ENCODE peak calls at places on chromosomes 12 and 14, in nine cellular contexts. One of them, this sample, is unnamed.
A peak's percentile ranks its signal among the peaks of the same experiment; 100 is the strongest.

GRCh38 chr12:27602516-27602915 is 78.5 kb downstream of the PPFIBP1 start:
- DNase-seq in B cell: no peak
- DNase-seq in stimulated activated CD4-positive, alpha-beta T cell treated with anti-CD3 and anti-CD28 coated beads, Interleukin-1b, Interleukin-23, amount 100 ng/mL, for 1 hour: no peak
- DNase-seq in sigmoid colon: no peak
- DNase-seq in GM10248: no peak
- DNase-seq in CD8-positive, alpha-beta T cell: no peak
- DNase-seq in amniotic epithelial cell: peak; percentile 79
- DNase-seq in AG08395: no peak
- DNase-seq in activated B cell treated with CpG ODN at 0.5 μM for 24 hours: no peak
- DNase-seq in this sample: peak; percentile 73

GRCh38 chr12:69502342-69503081 is 32.3 kb downstream of the FRS2 start:
- DNase-seq in AG08395: peak; percentile 23
- DNase-seq in stimulated activated CD4-positive, alpha-beta T cell treated with anti-CD3 and anti-CD28 coated beads, Interleukin-1b, Interleukin-23, amount 100 ng/mL, for 1 hour: no peak
- DNase-seq in sigmoid colon: no peak
- DNase-seq in amniotic epithelial cell: peak; percentile 84
- DNase-seq in activated B cell treated with CpG ODN at 0.5 μM for 24 hours: no peak
- DNase-seq in B cell: no peak
- DNase-seq in CD8-positive, alpha-beta T cell: no peak
- DNase-seq in GM10248: no peak
- DNase-seq in this sample: no peak

GRCh38 chr12:77847665-77848431 is 17.2 kb downstream of the NAV3 start:
- DNase-seq in GM10248: no peak
- DNase-seq in sigmoid colon: no peak
- DNase-seq in CD8-positive, alpha-beta T cell: no peak
- DNase-seq in amniotic epithelial cell: peak; percentile 97
- DNase-seq in activated B cell treated with CpG ODN at 0.5 μM for 24 hours: no peak
- DNase-seq in B cell: no peak
- DNase-seq in stimulated activated CD4-positive, alpha-beta T cell treated with anti-CD3 and anti-CD28 coated beads, Interleukin-1b, Interleukin-23, amount 100 ng/mL, for 1 hour: no peak
- DNase-seq in AG08395: peak; percentile 77
- DNase-seq in this sample: peak; percentile 93

GRCh38 chr12:131009595-131010270 is 56.0 kb downstream of the ADGRD1 start:
- DNase-seq in CD8-positive, alpha-beta T cell: no peak
- DNase-seq in activated B cell treated with CpG ODN at 0.5 μM for 24 hours: no peak
- DNase-seq in GM10248: no peak
- DNase-seq in sigmoid colon: no peak
- DNase-seq in B cell: no peak
- DNase-seq in AG08395: no peak
- DNase-seq in stimulated activated CD4-positive, alpha-beta T cell treated with anti-CD3 and anti-CD28 coated beads, Interleukin-1b, Interleukin-23, amount 100 ng/mL, for 1 hour: no peak
- DNase-seq in amniotic epithelial cell: no peak
- DNase-seq in this sample: no peak

GRCh38 chr12:54593135-54593534 is 4.7 kb upstream of the PPP1R1A start:
- DNase-seq in sigmoid colon: no peak
- DNase-seq in B cell: no peak
- DNase-seq in stimulated activated CD4-positive, alpha-beta T cell treated with anti-CD3 and anti-CD28 coated beads, Interleukin-1b, Interleukin-23, amount 100 ng/mL, for 1 hour: no peak
- DNase-seq in CD8-positive, alpha-beta T cell: no peak
- DNase-seq in GM10248: no peak
- DNase-seq in amniotic epithelial cell: no peak
- DNase-seq in AG08395: no peak
- DNase-seq in activated B cell treated with CpG ODN at 0.5 μM for 24 hours: no peak
- DNase-seq in this sample: no peak

GRCh38 chr12:52181757-52182156 is 10.1 kb downstream of the KRT80 start:
- DNase-seq in AG08395: peak; percentile 73
- DNase-seq in sigmoid colon: no peak
- DNase-seq in B cell: no peak
- DNase-seq in activated B cell treated with CpG ODN at 0.5 μM for 24 hours: no peak
- DNase-seq in CD8-positive, alpha-beta T cell: no peak
- DNase-seq in stimulated activated CD4-positive, alpha-beta T cell treated with anti-CD3 and anti-CD28 coated beads, Interleukin-1b, Interleukin-23, amount 100 ng/mL, for 1 hour: no peak
- DNase-seq in GM10248: no peak
- DNase-seq in amniotic epithelial cell: peak; percentile 71
- DNase-seq in this sample: peak; percentile 86

GRCh38 chr12:25615119-25615518 is 62.0 kb upstream of the LMNTD1 start:
- DNase-seq in activated B cell treated with CpG ODN at 0.5 μM for 24 hours: no peak
- DNase-seq in sigmoid colon: no peak
- DNase-seq in CD8-positive, alpha-beta T cell: no peak
- DNase-seq in stimulated activated CD4-positive, alpha-beta T cell treated with anti-CD3 and anti-CD28 coated beads, Interleukin-1b, Interleukin-23, amount 100 ng/mL, for 1 hour: no peak
- DNase-seq in GM10248: no peak
- DNase-seq in AG08395: peak; percentile 83
- DNase-seq in B cell: no peak
- DNase-seq in amniotic epithelial cell: peak; percentile 90
- DNase-seq in this sample: peak; percentile 82

GRCh38 chr12:132444957-132445883 is 44.7 kb upstream of the FBRSL1 start:
- DNase-seq in GM10248: peak; percentile 77
- DNase-seq in stimulated activated CD4-positive, alpha-beta T cell treated with anti-CD3 and anti-CD28 coated beads, Interleukin-1b, Interleukin-23, amount 100 ng/mL, for 1 hour: peak; percentile 40
- DNase-seq in AG08395: no peak
- DNase-seq in CD8-positive, alpha-beta T cell: peak; percentile 66
- DNase-seq in sigmoid colon: no peak
- DNase-seq in B cell: peak; percentile 80
- DNase-seq in activated B cell treated with CpG ODN at 0.5 μM for 24 hours: peak; percentile 61
- DNase-seq in amniotic epithelial cell: no peak
- DNase-seq in this sample: no peak

GRCh38 chr12:8445731-8446130 is 10.0 kb upstream of the CLEC6A start:
- DNase-seq in GM10248: no peak
- DNase-seq in B cell: no peak
- DNase-seq in AG08395: no peak
- DNase-seq in stimulated activated CD4-positive, alpha-beta T cell treated with anti-CD3 and anti-CD28 coated beads, Interleukin-1b, Interleukin-23, amount 100 ng/mL, for 1 hour: no peak
- DNase-seq in activated B cell treated with CpG ODN at 0.5 μM for 24 hours: no peak
- DNase-seq in amniotic epithelial cell: no peak
- DNase-seq in CD8-positive, alpha-beta T cell: no peak
- DNase-seq in sigmoid colon: no peak
- DNase-seq in this sample: no peak

GRCh38 chr14:101103321-101103901 is 199.9 kb upstream of the RTL1 start:
- DNase-seq in AG08395: no peak
- DNase-seq in GM10248: peak; percentile 4
- DNase-seq in amniotic epithelial cell: no peak
- DNase-seq in CD8-positive, alpha-beta T cell: no peak
- DNase-seq in sigmoid colon: peak; percentile 40
- DNase-seq in stimulated activated CD4-positive, alpha-beta T cell treated with anti-CD3 and anti-CD28 coated beads, Interleukin-1b, Interleukin-23, amount 100 ng/mL, for 1 hour: no peak
- DNase-seq in activated B cell treated with CpG ODN at 0.5 μM for 24 hours: no peak
- DNase-seq in B cell: no peak
- DNase-seq in this sample: no peak

GRCh38 chr14:91888641-91889476 is 21.5 kb upstream of the TC2N start:
- DNase-seq in amniotic epithelial cell: peak; percentile 24
- DNase-seq in sigmoid colon: peak; percentile 62
- DNase-seq in B cell: no peak
- DNase-seq in stimulated activated CD4-positive, alpha-beta T cell treated with anti-CD3 and anti-CD28 coated beads, Interleukin-1b, Interleukin-23, amount 100 ng/mL, for 1 hour: no peak
- DNase-seq in activated B cell treated with CpG ODN at 0.5 μM for 24 hours: no peak
- DNase-seq in CD8-positive, alpha-beta T cell: no peak
- DNase-seq in GM10248: no peak
- DNase-seq in AG08395: peak; percentile 36
- DNase-seq in this sample: no peak

GRCh38 chr12:103785243-103786031 is 55.6 kb downstream of the NT5DC3 start:
- DNase-seq in GM10248: no peak
- DNase-seq in AG08395: peak; percentile 47
- DNase-seq in stimulated activated CD4-positive, alpha-beta T cell treated with anti-CD3 and anti-CD28 coated beads, Interleukin-1b, Interleukin-23, amount 100 ng/mL, for 1 hour: no peak
- DNase-seq in B cell: no peak
- DNase-seq in sigmoid colon: peak; percentile 14
- DNase-seq in CD8-positive, alpha-beta T cell: no peak
- DNase-seq in activated B cell treated with CpG ODN at 0.5 μM for 24 hours: no peak
- DNase-seq in amniotic epithelial cell: no peak
- DNase-seq in this sample: no peak

GRCh38 chr12:104466694-104467345 is 10.1 kb downstream of the CHST11 start:
- DNase-seq in CD8-positive, alpha-beta T cell: no peak
- DNase-seq in activated B cell treated with CpG ODN at 0.5 μM for 24 hours: no peak
- DNase-seq in stimulated activated CD4-positive, alpha-beta T cell treated with anti-CD3 and anti-CD28 coated beads, Interleukin-1b, Interleukin-23, amount 100 ng/mL, for 1 hour: no peak
- DNase-seq in AG08395: no peak
- DNase-seq in sigmoid colon: no peak
- DNase-seq in amniotic epithelial cell: no peak
- DNase-seq in B cell: no peak
- DNase-seq in GM10248: no peak
- DNase-seq in this sample: no peak

GRCh38 chr12:109383240-109383639 is 35.5 kb downstream of the MYO1H start:
- DNase-seq in activated B cell treated with CpG ODN at 0.5 μM for 24 hours: no peak
- DNase-seq in GM10248: no peak
- DNase-seq in CD8-positive, alpha-beta T cell: no peak
- DNase-seq in B cell: no peak
- DNase-seq in sigmoid colon: no peak
- DNase-seq in amniotic epithelial cell: no peak
- DNase-seq in AG08395: no peak
- DNase-seq in stimulated activated CD4-positive, alpha-beta T cell treated with anti-CD3 and anti-CD28 coated beads, Interleukin-1b, Interleukin-23, amount 100 ng/mL, for 1 hour: no peak
- DNase-seq in this sample: no peak

GRCh38 chr12:130879781-130880389 is 8.0 kb downstream of the RAN start:
- DNase-seq in B cell: no peak
- DNase-seq in GM10248: peak; percentile 20
- DNase-seq in sigmoid colon: peak; percentile 47
- DNase-seq in CD8-positive, alpha-beta T cell: no peak
- DNase-seq in activated B cell treated with CpG ODN at 0.5 μM for 24 hours: no peak
- DNase-seq in stimulated activated CD4-positive, alpha-beta T cell treated with anti-CD3 and anti-CD28 coated beads, Interleukin-1b, Interleukin-23, amount 100 ng/mL, for 1 hour: no peak
- DNase-seq in AG08395: no peak
- DNase-seq in amniotic epithelial cell: no peak
- DNase-seq in this sample: no peak

GRCh38 chr14:35236806-35237205 is 55.4 kb upstream of the PSMA6 start:
- DNase-seq in GM10248: no peak
- DNase-seq in amniotic epithelial cell: no peak
- DNase-seq in activated B cell treated with CpG ODN at 0.5 μM for 24 hours: no peak
- DNase-seq in sigmoid colon: no peak
- DNase-seq in stimulated activated CD4-positive, alpha-beta T cell treated with anti-CD3 and anti-CD28 coated beads, Interleukin-1b, Interleukin-23, amount 100 ng/mL, for 1 hour: no peak
- DNase-seq in CD8-positive, alpha-beta T cell: no peak
- DNase-seq in B cell: no peak
- DNase-seq in AG08395: no peak
- DNase-seq in this sample: no peak

GRCh38 chr12:57165741-57166140 is 18.3 kb upstream of the LRP1-AS start:
- DNase-seq in AG08395: no peak
- DNase-seq in stimulated activated CD4-positive, alpha-beta T cell treated with anti-CD3 and anti-CD28 coated beads, Interleukin-1b, Interleukin-23, amount 100 ng/mL, for 1 hour: no peak
- DNase-seq in GM10248: no peak
- DNase-seq in sigmoid colon: no peak
- DNase-seq in CD8-positive, alpha-beta T cell: no peak
- DNase-seq in activated B cell treated with CpG ODN at 0.5 μM for 24 hours: no peak
- DNase-seq in B cell: no peak
- DNase-seq in amniotic epithelial cell: no peak
- DNase-seq in this sample: no peak

GRCh38 chr14:104561124-104561531 is 18.4 kb upstream of the C14orf180 start:
- DNase-seq in GM10248: no peak
- DNase-seq in stimulated activated CD4-positive, alpha-beta T cell treated with anti-CD3 and anti-CD28 coated beads, Interleukin-1b, Interleukin-23, amount 100 ng/mL, for 1 hour: no peak
- DNase-seq in CD8-positive, alpha-beta T cell: no peak
- DNase-seq in sigmoid colon: no peak
- DNase-seq in AG08395: no peak
- DNase-seq in B cell: no peak
- DNase-seq in amniotic epithelial cell: no peak
- DNase-seq in activated B cell treated with CpG ODN at 0.5 μM for 24 hours: no peak
- DNase-seq in this sample: no peak

GRCh38 chr12:23084236-23084995 is 459.4 kb downstream of the ETNK1 start:
- DNase-seq in AG08395: no peak
- DNase-seq in stimulated activated CD4-positive, alpha-beta T cell treated with anti-CD3 and anti-CD28 coated beads, Interleukin-1b, Interleukin-23, amount 100 ng/mL, for 1 hour: no peak
- DNase-seq in GM10248: no peak
- DNase-seq in amniotic epithelial cell: peak; percentile 84
- DNase-seq in activated B cell treated with CpG ODN at 0.5 μM for 24 hours: no peak
- DNase-seq in CD8-positive, alpha-beta T cell: no peak
- DNase-seq in sigmoid colon: no peak
- DNase-seq in B cell: no peak
- DNase-seq in this sample: peak; percentile 57

GRCh38 chr12:130838284-130838950 is 633 bp downstream of the STX2 start:
- DNase-seq in stimulated activated CD4-positive, alpha-beta T cell treated with anti-CD3 and anti-CD28 coated beads, Interleukin-1b, Interleukin-23, amount 100 ng/mL, for 1 hour: peak; percentile 4
- DNase-seq in B cell: no peak
- DNase-seq in sigmoid colon: no peak
- DNase-seq in activated B cell treated with CpG ODN at 0.5 μM for 24 hours: no peak
- DNase-seq in AG08395: peak; percentile 44
- DNase-seq in amniotic epithelial cell: no peak
- DNase-seq in GM10248: peak; percentile 39
- DNase-seq in CD8-positive, alpha-beta T cell: no peak
- DNase-seq in this sample: peak; percentile 38

GRCh38 chr14:102029956-102030355 is 56.9 kb downstream of the HSP90AA1 start:
- DNase-seq in AG08395: peak; percentile 25
- DNase-seq in CD8-positive, alpha-beta T cell: no peak
- DNase-seq in GM10248: no peak
- DNase-seq in stimulated activated CD4-positive, alpha-beta T cell treated with anti-CD3 and anti-CD28 coated beads, Interleukin-1b, Interleukin-23, amount 100 ng/mL, for 1 hour: no peak
- DNase-seq in B cell: no peak
- DNase-seq in amniotic epithelial cell: peak; percentile 87
- DNase-seq in activated B cell treated with CpG ODN at 0.5 μM for 24 hours: no peak
- DNase-seq in sigmoid colon: no peak
- DNase-seq in this sample: peak; percentile 29

GRCh38 chr12:1691123-1692007 is 495 bp downstream of the ADIPOR2 start:
- DNase-seq in GM10248: peak; percentile 59
- DNase-seq in amniotic epithelial cell: peak; percentile 15
- DNase-seq in stimulated activated CD4-positive, alpha-beta T cell treated with anti-CD3 and anti-CD28 coated beads, Interleukin-1b, Interleukin-23, amount 100 ng/mL, for 1 hour: no peak
- DNase-seq in sigmoid colon: peak; percentile 78
- DNase-seq in AG08395: peak; percentile 19
- DNase-seq in CD8-positive, alpha-beta T cell: peak; percentile 7
- DNase-seq in B cell: peak; percentile 45
- DNase-seq in activated B cell treated with CpG ODN at 0.5 μM for 24 hours: no peak
- DNase-seq in this sample: peak; percentile 62

GRCh38 chr14:54893151-54893760 is 9.4 kb downstream of the GCH1 start:
- DNase-seq in B cell: no peak
- DNase-seq in GM10248: no peak
- DNase-seq in sigmoid colon: no peak
- DNase-seq in activated B cell treated with CpG ODN at 0.5 μM for 24 hours: no peak
- DNase-seq in AG08395: peak; percentile 63
- DNase-seq in amniotic epithelial cell: peak; percentile 64
- DNase-seq in stimulated activated CD4-positive, alpha-beta T cell treated with anti-CD3 and anti-CD28 coated beads, Interleukin-1b, Interleukin-23, amount 100 ng/mL, for 1 hour: no peak
- DNase-seq in CD8-positive, alpha-beta T cell: no peak
- DNase-seq in this sample: peak; percentile 84

GRCh38 chr12:45216297-45216982 is 545 bp downstream of the ANO6 start:
- DNase-seq in GM10248: peak; percentile 62
- DNase-seq in amniotic epithelial cell: peak; percentile 27
- DNase-seq in sigmoid colon: peak; percentile 76
- DNase-seq in activated B cell treated with CpG ODN at 0.5 μM for 24 hours: peak; percentile 55
- DNase-seq in AG08395: peak; percentile 45
- DNase-seq in CD8-positive, alpha-beta T cell: peak; percentile 30
- DNase-seq in B cell: peak; percentile 61
- DNase-seq in stimulated activated CD4-positive, alpha-beta T cell treated with anti-CD3 and anti-CD28 coated beads, Interleukin-1b, Interleukin-23, amount 100 ng/mL, for 1 hour: peak; percentile 12
- DNase-seq in this sample: peak; percentile 76

GRCh38 chr14:22651586-22651985 is 7.4 kb upstream of the OR6J1 start:
- DNase-seq in CD8-positive, alpha-beta T cell: no peak
- DNase-seq in amniotic epithelial cell: no peak
- DNase-seq in B cell: no peak
- DNase-seq in AG08395: no peak
- DNase-seq in GM10248: no peak
- DNase-seq in stimulated activated CD4-positive, alpha-beta T cell treated with anti-CD3 and anti-CD28 coated beads, Interleukin-1b, Interleukin-23, amount 100 ng/mL, for 1 hour: no peak
- DNase-seq in sigmoid colon: no peak
- DNase-seq in activated B cell treated with CpG ODN at 0.5 μM for 24 hours: no peak
- DNase-seq in this sample: no peak

GRCh38 chr14:105200074-105200473 is 19.0 kb upstream of the NUDT14 start:
- DNase-seq in amniotic epithelial cell: no peak
- DNase-seq in AG08395: no peak
- DNase-seq in CD8-positive, alpha-beta T cell: no peak
- DNase-seq in B cell: no peak
- DNase-seq in activated B cell treated with CpG ODN at 0.5 μM for 24 hours: no peak
- DNase-seq in sigmoid colon: no peak
- DNase-seq in stimulated activated CD4-positive, alpha-beta T cell treated with anti-CD3 and anti-CD28 coated beads, Interleukin-1b, Interleukin-23, amount 100 ng/mL, for 1 hour: no peak
- DNase-seq in GM10248: no peak
- DNase-seq in this sample: no peak

GRCh38 chr12:104057771-104058197 is 6.5 kb upstream of the HCFC2 start:
- DNase-seq in AG08395: peak; percentile 44
- DNase-seq in CD8-positive, alpha-beta T cell: no peak
- DNase-seq in GM10248: peak; percentile 27
- DNase-seq in amniotic epithelial cell: no peak
- DNase-seq in B cell: no peak
- DNase-seq in activated B cell treated with CpG ODN at 0.5 μM for 24 hours: no peak
- DNase-seq in stimulated activated CD4-positive, alpha-beta T cell treated with anti-CD3 and anti-CD28 coated beads, Interleukin-1b, Interleukin-23, amount 100 ng/mL, for 1 hour: no peak
- DNase-seq in sigmoid colon: no peak
- DNase-seq in this sample: peak; percentile 46

GRCh38 chr14:26917086-26917485 is 319.3 kb upstream of the NOVA1 start:
- DNase-seq in CD8-positive, alpha-beta T cell: no peak
- DNase-seq in stimulated activated CD4-positive, alpha-beta T cell treated with anti-CD3 and anti-CD28 coated beads, Interleukin-1b, Interleukin-23, amount 100 ng/mL, for 1 hour: no peak
- DNase-seq in amniotic epithelial cell: peak; percentile 14
- DNase-seq in GM10248: no peak
- DNase-seq in activated B cell treated with CpG ODN at 0.5 μM for 24 hours: no peak
- DNase-seq in B cell: no peak
- DNase-seq in sigmoid colon: no peak
- DNase-seq in AG08395: peak; percentile 39
- DNase-seq in this sample: peak; percentile 37

GRCh38 chr12:53344824-53345485 is 8.8 kb upstream of the SP7 start:
- DNase-seq in GM10248: peak; percentile 84
- DNase-seq in CD8-positive, alpha-beta T cell: peak; percentile 61
- DNase-seq in AG08395: peak; percentile 82
- DNase-seq in amniotic epithelial cell: peak; percentile 78
- DNase-seq in B cell: peak; percentile 74
- DNase-seq in stimulated activated CD4-positive, alpha-beta T cell treated with anti-CD3 and anti-CD28 coated beads, Interleukin-1b, Interleukin-23, amount 100 ng/mL, for 1 hour: peak; percentile 58
- DNase-seq in activated B cell treated with CpG ODN at 0.5 μM for 24 hours: peak; percentile 61
- DNase-seq in sigmoid colon: peak; percentile 93
- DNase-seq in this sample: peak; percentile 86

GRCh38 chr14:69260246-69260978 is 454 bp downstream of the GALNT16 start:
- DNase-seq in amniotic epithelial cell: no peak
- DNase-seq in GM10248: peak; percentile 30
- DNase-seq in AG08395: peak; percentile 8
- DNase-seq in CD8-positive, alpha-beta T cell: no peak
- DNase-seq in stimulated activated CD4-positive, alpha-beta T cell treated with anti-CD3 and anti-CD28 coated beads, Interleukin-1b, Interleukin-23, amount 100 ng/mL, for 1 hour: no peak
- DNase-seq in activated B cell treated with CpG ODN at 0.5 μM for 24 hours: no peak
- DNase-seq in B cell: no peak
- DNase-seq in sigmoid colon: no peak
- DNase-seq in this sample: peak; percentile 53

GRCh38 chr14:88599761-88600439 is 37.1 kb downstream of the ZC3H14 start:
- DNase-seq in activated B cell treated with CpG ODN at 0.5 μM for 24 hours: no peak
- DNase-seq in stimulated activated CD4-positive, alpha-beta T cell treated with anti-CD3 and anti-CD28 coated beads, Interleukin-1b, Interleukin-23, amount 100 ng/mL, for 1 hour: no peak
- DNase-seq in B cell: no peak
- DNase-seq in sigmoid colon: no peak
- DNase-seq in AG08395: no peak
- DNase-seq in amniotic epithelial cell: no peak
- DNase-seq in GM10248: peak; percentile 73
- DNase-seq in CD8-positive, alpha-beta T cell: no peak
- DNase-seq in this sample: no peak